ENCODE peak calls at places on chromosomes 3 and 15, in seven cellular contexts. V is cardiac fibroblast, C is A549, D is fibroblast of lung, S is progenitor cell of endocrine pancreas, M is GM06990, A is foreskin fibroblast. I is an unnamed sample.

GRCh38 chr15:34691024-34691423 is 63.8 kb downstream of the GJD2 start:
- DNase-seq in A (peak; percentile 22), M (no peak), C (peak; percentile 7), V (no peak), S (no peak), D (peak; percentile 16), I (no peak)

GRCh38 chr15:85354432-85354831 is 26.0 kb upstream of the AKAP13 start:
- DNase-seq in D (no peak), A (peak; percentile 51), V (peak; percentile 58), M (no peak), C (no peak), S (no peak), I (no peak)

GRCh38 chr3:177420643-177421042 is 223.4 kb upstream of the TBL1XR1 start:
- DNase-seq in M (no peak), C (peak; percentile 50), A (peak; percentile 62), D (peak; percentile 74), S (no peak), V (peak; percentile 41), I (no peak)

GRCh38 chr3:127720161-127720823 is 47.5 kb downstream of the ABTB1 start:
- DNase-seq in V (no peak), S (no peak), D (no peak), C (no peak), M (no peak), A (no peak), I (no peak)

GRCh38 chr3:167694121-167694520 is 40.4 kb upstream of the WDR49 start:
- DNase-seq in C (no peak), A (no peak), S (no peak), M (no peak), V (no peak), D (no peak), I (no peak)

GRCh38 chr3:16820485-16820884 is 64.3 kb upstream of the PLCL2 start:
- DNase-seq in M (peak; percentile 34), S (no peak), A (no peak), V (no peak), D (no peak), C (no peak), I (no peak)

GRCh38 chr3:74139648-74140047 is 474.8 kb downstream of the CNTN3 start:
- DNase-seq in D (peak; percentile 16), A (peak; percentile 25), C (no peak), M (no peak), V (no peak), S (no peak), I (no peak)

GRCh38 chr3:112230033-112230432 is 64.0 kb downstream of the SLC9C1 start:
- DNase-seq in D (no peak), S (no peak), V (no peak), M (no peak), A (no peak), C (no peak), I (no peak)

GRCh38 chr3:126519506-126520455 is 2.2 kb upstream of the UROC1 start:
- DNase-seq in V (no peak), M (no peak), S (no peak), D (no peak), A (no peak), C (no peak), I (peak; percentile 7)

GRCh38 chr3:133512416-133513089 is 60.9 kb upstream of the CDV3 start:
- DNase-seq in D (no peak), M (no peak), C (no peak), S (no peak), A (no peak), V (no peak), I (no peak)

GRCh38 chr15:47434641-47435040 is 282.7 kb upstream of the SEMA6D start:
- DNase-seq in A (peak; percentile 28), V (no peak), S (no peak), C (no peak), M (no peak), D (peak; percentile 86), I (no peak)

GRCh38 chr3:50675179-50676030 is 678 bp downstream of the DOCK3 start:
- DNase-seq in A (peak; percentile 23), D (no peak), C (no peak), M (no peak), S (peak; percentile 78), V (no peak), I (peak; percentile 88)

GRCh38 chr3:133890972-133891644 is 4.6 kb downstream of the RAB6B start:
- DNase-seq in D (no peak), V (no peak), M (no peak), C (no peak), A (no peak), S (no peak), I (no peak)

GRCh38 chr15:63465104-63465503 is 39.3 kb upstream of the USP3 start:
- DNase-seq in D (peak; percentile 83), M (no peak), A (peak; percentile 68), C (no peak), V (peak; percentile 72), S (no peak), I (no peak)

GRCh38 chr3:45772341-45773035 is 23.8 kb downstream of the SLC6A20 start:
- DNase-seq in M (no peak), V (no peak), A (no peak), C (no peak), D (no peak), S (no peak), I (no peak)

DNA sequence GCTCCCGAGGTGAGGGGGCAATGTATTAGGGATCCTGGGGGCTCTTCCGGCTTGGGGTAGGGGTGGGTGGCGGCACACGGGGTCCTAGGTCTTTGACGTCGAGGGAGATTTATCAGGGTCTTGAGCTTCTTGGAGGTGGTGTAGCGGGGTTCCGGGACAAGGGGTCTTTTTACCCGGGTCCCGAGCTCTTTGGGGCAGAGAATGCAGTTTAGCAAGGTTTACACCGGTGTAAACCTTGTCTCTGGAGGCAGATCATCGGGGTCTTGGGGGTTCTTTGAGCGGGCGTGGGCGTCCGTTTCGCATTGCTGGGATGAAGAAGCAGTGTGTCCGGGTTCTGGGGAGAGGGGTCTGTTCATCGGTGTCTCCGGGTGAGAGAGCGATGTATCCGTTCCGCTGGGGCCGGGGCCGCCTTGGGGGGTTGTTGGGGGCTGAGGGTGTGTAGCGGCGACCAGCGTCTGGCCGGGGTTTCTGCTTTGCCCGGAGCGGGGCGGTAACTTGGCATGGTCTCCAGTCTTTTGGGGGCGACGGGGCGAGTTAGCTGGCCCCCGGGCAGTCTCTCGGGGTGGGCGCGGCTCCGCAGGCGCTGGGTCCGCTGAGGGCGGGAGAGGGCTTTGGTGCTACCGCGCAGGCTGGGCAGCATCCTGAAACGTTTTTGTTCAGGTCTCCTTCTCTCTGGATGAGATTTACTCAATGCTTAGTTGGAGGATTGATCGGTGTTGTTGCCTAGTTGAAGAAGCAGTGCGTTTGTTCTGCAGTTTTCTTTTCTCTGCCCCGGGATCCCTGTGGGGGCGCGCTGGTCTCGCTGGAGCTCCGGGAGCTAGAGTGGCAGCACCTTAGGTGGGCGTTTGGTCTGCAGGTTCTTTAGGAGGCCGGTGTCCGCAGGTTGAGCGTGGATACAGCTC is 792 bp downstream of the GLCE start:
- DNase-seq in C (peak; percentile 48), V (peak; percentile 45), D (peak; percentile 36), A (peak; percentile 67), S (peak; percentile 37), M (peak; percentile 15), I (peak; percentile 50)
- TF ChIP-seq CTCF in C (peak; percentile 59), V (peak; percentile 23), D (peak; percentile 44), A (peak; percentile 55), S (peak; percentile 41), M (peak; percentile 38), I (no peak)

DNA sequence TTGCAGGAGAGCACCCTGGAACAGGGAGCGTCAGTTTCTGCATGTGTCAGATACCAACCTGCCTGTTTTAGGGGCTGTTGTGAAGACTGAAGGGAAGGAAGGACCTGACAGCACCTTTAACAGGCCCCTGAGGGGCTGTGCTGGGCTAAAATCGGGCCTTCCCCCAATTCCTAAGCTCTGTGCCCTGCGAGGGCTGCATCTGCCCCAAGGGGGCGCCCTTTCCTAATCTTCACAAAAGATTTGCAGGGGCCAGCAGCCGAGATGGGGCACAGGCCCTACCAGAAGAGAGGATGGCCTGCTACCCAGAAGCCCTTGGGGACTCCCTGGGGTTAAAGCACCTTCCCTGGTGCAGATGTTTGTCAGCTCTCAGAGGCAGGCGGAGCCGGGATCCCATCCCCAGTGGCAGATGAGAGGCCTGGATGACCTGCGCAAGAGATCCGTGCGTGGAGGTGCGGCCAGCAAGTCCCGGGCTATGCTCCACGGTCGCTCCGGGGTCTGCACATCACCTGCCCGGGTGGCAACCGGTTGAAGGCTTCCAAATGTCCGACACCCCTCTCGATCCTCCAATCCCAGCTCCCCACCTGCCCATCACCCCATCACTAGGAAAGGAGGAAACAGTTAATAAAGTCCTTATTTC is 53.6 kb downstream of the RHCG start:
- DNase-seq in D (peak; percentile 20), C (peak; percentile 68), M (peak; percentile 36), A (peak; percentile 62), S (peak; percentile 62), V (peak; percentile 37), I (peak; percentile 84)
- TF ChIP-seq CTCF in D (peak; percentile 59), C (peak; percentile 84), M (peak; percentile 88), A (peak; percentile 66), S (peak; percentile 86), V (peak; percentile 85), I (peak; percentile 91)

DNA sequence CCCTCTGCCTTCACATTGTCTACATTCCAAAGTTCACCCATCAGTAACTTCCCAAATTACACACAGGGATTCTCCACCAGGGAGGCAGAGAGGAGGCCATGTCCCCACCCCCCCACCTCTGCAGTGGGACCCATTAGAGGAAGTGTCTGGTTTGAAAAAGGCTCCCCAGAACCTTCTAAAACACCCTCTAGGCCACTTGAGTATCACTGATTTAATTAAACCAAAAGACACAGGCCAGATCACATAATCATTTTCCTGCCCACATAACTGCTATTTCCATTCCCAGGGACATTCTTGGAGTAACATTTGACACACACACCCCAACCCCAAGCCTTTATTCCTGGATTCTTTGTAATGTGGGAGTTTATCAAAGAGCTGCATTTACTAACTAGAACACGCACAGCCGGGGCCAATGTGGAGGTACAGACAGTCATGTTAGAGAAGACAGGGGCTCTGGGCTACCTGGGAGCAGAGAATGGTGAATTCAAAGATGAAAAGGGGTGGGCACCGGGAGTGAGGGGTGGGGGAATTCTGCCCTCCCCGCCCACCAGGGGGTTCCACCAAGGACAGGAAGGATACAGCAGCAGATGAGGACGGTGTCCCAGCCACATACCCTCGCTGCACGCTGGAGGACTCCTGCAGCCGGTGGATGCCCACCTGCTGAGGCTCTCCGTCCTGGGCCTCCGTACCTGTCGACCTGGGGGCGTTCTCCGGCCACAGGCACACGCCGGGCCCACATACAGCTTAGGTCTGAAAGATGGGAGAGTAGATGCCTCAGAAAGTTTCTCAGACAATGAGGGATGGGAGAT is 201.4 kb upstream of the CTNNB1 start:
- DNase-seq in A (no peak), V (no peak), M (no peak), S (no peak), C (no peak), D (no peak), I (no peak)
- TF ChIP-seq CTCF in A (no peak), V (no peak), M (no peak), S (no peak), C (no peak), D (no peak), I (no peak)

GRCh38 chr15:61528590-61528929 is 299.5 kb upstream of the RORA start:
- DNase-seq in M (peak; percentile 0), D (no peak), V (peak; percentile 27), C (no peak), A (no peak), S (no peak), I (no peak)

GRCh38 chr15:61527836-61528589 is 298.9 kb upstream of the RORA start:
- DNase-seq in C (no peak), V (no peak), A (no peak), S (no peak), D (no peak), M (no peak), I (peak; percentile 38)

GRCh38 chr15:61530769-61531168 is 301.7 kb upstream of the RORA start:
- DNase-seq in S (no peak), M (no peak), V (no peak), C (no peak), A (peak; percentile 16), D (peak; percentile 26), I (no peak)
- TF ChIP-seq CTCF in S (no peak), M (no peak), V (no peak), C (no peak), A (no peak), D (peak; percentile 24), I (no peak)

I was measured in glutamatergic neuron.